ENCODE peak calls at places on chromosomes 12 and 14, in ten cellular contexts. One of them, this sample, is unnamed.

GRCh38 chr12:70367268-70368141 is 1.4 kb downstream of the KCNMB4 start:
- DNase-seq in PC-3: no peak
- DNase-seq in neural progenitor cell: peak; percentile 13
- DNase-seq in fibroblast of lung: peak; percentile 15
- DNase-seq in astrocyte: peak; percentile 5
- DNase-seq in GM12878: no peak
- DNase-seq in PC-9: no peak
- DNase-seq in SK-N-SH: peak; percentile 19
- DNase-seq in mammary epithelial cell: peak; percentile 19
- DNase-seq in K562: no peak
- DNase-seq in this sample: peak; percentile 60

GRCh38 chr14:49950275-49951250 is 57.7 kb downstream of the ARF6 start:
- DNase-seq in PC-3: peak; percentile 96
- DNase-seq in neural progenitor cell: no peak
- DNase-seq in SK-N-SH: no peak
- DNase-seq in GM12878: no peak
- DNase-seq in astrocyte: no peak
- DNase-seq in fibroblast of lung: no peak
- DNase-seq in mammary epithelial cell: peak; percentile 98
- DNase-seq in K562: no peak
- DNase-seq in PC-9: peak; percentile 93
- DNase-seq in this sample: peak; percentile 50

GRCh38 chr14:51546603-51547258 is 105.0 kb upstream of the FRMD6 start:
- DNase-seq in PC-9: no peak
- DNase-seq in PC-3: peak; percentile 33
- DNase-seq in K562: no peak
- DNase-seq in neural progenitor cell: no peak
- DNase-seq in SK-N-SH: no peak
- DNase-seq in astrocyte: no peak
- DNase-seq in mammary epithelial cell: no peak
- DNase-seq in GM12878: no peak
- DNase-seq in fibroblast of lung: no peak
- DNase-seq in this sample: no peak

GRCh38 chr14:65854215-65854614 is 441.7 kb downstream of the FUT8 start:
- DNase-seq in PC-9: no peak
- DNase-seq in mammary epithelial cell: no peak
- DNase-seq in K562: no peak
- DNase-seq in SK-N-SH: no peak
- DNase-seq in neural progenitor cell: no peak
- DNase-seq in astrocyte: no peak
- DNase-seq in GM12878: no peak
- DNase-seq in fibroblast of lung: no peak
- DNase-seq in PC-3: no peak
- DNase-seq in this sample: no peak

GRCh38 chr14:105021656-105022275 is 883 bp upstream of the CDCA4 start:
- DNase-seq in fibroblast of lung: peak; percentile 43
- DNase-seq in SK-N-SH: peak; percentile 62
- DNase-seq in GM12878: no peak
- DNase-seq in PC-9: peak; percentile 43
- DNase-seq in mammary epithelial cell: peak; percentile 51
- DNase-seq in astrocyte: no peak
- DNase-seq in PC-3: peak; percentile 21
- DNase-seq in K562: peak; percentile 73
- DNase-seq in neural progenitor cell: peak; percentile 76
- DNase-seq in this sample: peak; percentile 80

GRCh38 chr12:16350682-16351081 is 3.2 kb downstream of the MGST1 start:
- DNase-seq in GM12878: no peak
- DNase-seq in PC-3: peak; percentile 95
- DNase-seq in mammary epithelial cell: peak; percentile 98
- DNase-seq in K562: no peak
- DNase-seq in astrocyte: peak; percentile 97
- DNase-seq in fibroblast of lung: peak; percentile 97
- DNase-seq in PC-9: peak; percentile 97
- DNase-seq in SK-N-SH: no peak
- DNase-seq in neural progenitor cell: peak; percentile 59
- DNase-seq in this sample: no peak

GRCh38 chr14:36556811-36557433 is 25.5 kb downstream of the NKX2-8 start:
- DNase-seq in PC-9: no peak
- DNase-seq in GM12878: no peak
- DNase-seq in mammary epithelial cell: no peak
- DNase-seq in PC-3: peak; percentile 56
- DNase-seq in neural progenitor cell: peak; percentile 39
- DNase-seq in SK-N-SH: peak; percentile 39
- DNase-seq in fibroblast of lung: peak; percentile 18
- DNase-seq in astrocyte: no peak
- DNase-seq in K562: peak; percentile 34
- DNase-seq in this sample: peak; percentile 37

GRCh38 chr12:38771871-38772270 is 133.5 kb downstream of the CPNE8 start:
- DNase-seq in SK-N-SH: no peak
- DNase-seq in GM12878: peak; percentile 71
- DNase-seq in fibroblast of lung: no peak
- DNase-seq in PC-3: no peak
- DNase-seq in neural progenitor cell: no peak
- DNase-seq in astrocyte: no peak
- DNase-seq in PC-9: no peak
- DNase-seq in mammary epithelial cell: no peak
- DNase-seq in K562: no peak
- DNase-seq in this sample: no peak

GRCh38 chr14:22200977-22201605 is 387.9 kb downstream of the DAD1 start:
- DNase-seq in K562: peak; percentile 8
- DNase-seq in fibroblast of lung: peak; percentile 66
- DNase-seq in SK-N-SH: no peak
- DNase-seq in mammary epithelial cell: peak; percentile 62
- DNase-seq in PC-9: peak; percentile 47
- DNase-seq in GM12878: peak; percentile 3
- DNase-seq in astrocyte: peak; percentile 26
- DNase-seq in PC-3: peak; percentile 81
- DNase-seq in neural progenitor cell: peak; percentile 57
- DNase-seq in this sample: peak; percentile 19

GRCh38 chr14:76647699-76648298 is 113.5 kb upstream of the VASH1 start:
- DNase-seq in mammary epithelial cell: peak; percentile 44
- DNase-seq in neural progenitor cell: peak; percentile 82
- DNase-seq in fibroblast of lung: peak; percentile 64
- DNase-seq in GM12878: no peak
- DNase-seq in K562: peak; percentile 54
- DNase-seq in SK-N-SH: peak; percentile 62
- DNase-seq in PC-3: peak; percentile 71
- DNase-seq in astrocyte: peak; percentile 36
- DNase-seq in PC-9: peak; percentile 47
- DNase-seq in this sample: peak; percentile 83

GRCh38 chr14:88750945-88751344 is 41.8 kb downstream of the EML5 start:
- DNase-seq in fibroblast of lung: no peak
- DNase-seq in astrocyte: no peak
- DNase-seq in mammary epithelial cell: no peak
- DNase-seq in PC-3: no peak
- DNase-seq in K562: no peak
- DNase-seq in SK-N-SH: no peak
- DNase-seq in PC-9: no peak
- DNase-seq in neural progenitor cell: no peak
- DNase-seq in GM12878: no peak
- DNase-seq in this sample: no peak

GRCh38 chr12:11753826-11754225 is 104.4 kb downstream of the ETV6 start:
- DNase-seq in PC-9: no peak
- DNase-seq in astrocyte: no peak
- DNase-seq in PC-3: no peak
- DNase-seq in mammary epithelial cell: no peak
- DNase-seq in fibroblast of lung: no peak
- DNase-seq in neural progenitor cell: no peak
- DNase-seq in SK-N-SH: no peak
- DNase-seq in GM12878: no peak
- DNase-seq in K562: no peak
- DNase-seq in this sample: no peak

GRCh38 chr12:106445981-106446380 is 88.4 kb downstream of the POLR3B start:
- DNase-seq in PC-3: no peak
- DNase-seq in astrocyte: no peak
- DNase-seq in SK-N-SH: no peak
- DNase-seq in fibroblast of lung: no peak
- DNase-seq in mammary epithelial cell: no peak
- DNase-seq in GM12878: no peak
- DNase-seq in K562: no peak
- DNase-seq in neural progenitor cell: peak; percentile 58
- DNase-seq in PC-9: no peak
- DNase-seq in this sample: no peak

GRCh38 chr14:102805454-102805891 is 28.2 kb downstream of the TRAF3 start:
- DNase-seq in fibroblast of lung: no peak
- DNase-seq in PC-3: peak; percentile 21
- DNase-seq in PC-9: no peak
- DNase-seq in neural progenitor cell: no peak
- DNase-seq in K562: peak; percentile 49
- DNase-seq in mammary epithelial cell: peak; percentile 28
- DNase-seq in astrocyte: peak; percentile 76
- DNase-seq in SK-N-SH: no peak
- DNase-seq in GM12878: no peak
- DNase-seq in this sample: peak; percentile 87

GRCh38 chr14:75446447-75446846 is 18.6 kb downstream of the JDP2 start:
- DNase-seq in mammary epithelial cell: no peak
- DNase-seq in GM12878: no peak
- DNase-seq in astrocyte: no peak
- DNase-seq in PC-3: no peak
- DNase-seq in K562: no peak
- DNase-seq in fibroblast of lung: no peak
- DNase-seq in SK-N-SH: no peak
- DNase-seq in neural progenitor cell: no peak
- DNase-seq in PC-9: no peak
- DNase-seq in this sample: no peak
- H3K36me3 ChIP-seq in mammary epithelial cell: no peaks in the 10 kb centered on the region
- H3K36me3 ChIP-seq in GM12878: no peaks in the 10 kb centered on the region
- H3K36me3 ChIP-seq in astrocyte: peaks cover 3% of the 10 kb centered on the region
- H3K36me3 ChIP-seq in PC-3: no peaks in the 10 kb centered on the region
- H3K36me3 ChIP-seq in K562: no peaks in the 10 kb centered on the region
- H3K36me3 ChIP-seq in fibroblast of lung: peaks cover 3% of the 10 kb centered on the region
- H3K36me3 ChIP-seq in SK-N-SH: peaks cover 23% of the 10 kb centered on the region
- H3K36me3 ChIP-seq in neural progenitor cell: no peaks in the 10 kb centered on the region
- H3K36me3 ChIP-seq in PC-9: peaks cover 55% of the 10 kb centered on the region
- H3K36me3 ChIP-seq in this sample: peaks cover 4% of the 10 kb centered on the region

DNA sequence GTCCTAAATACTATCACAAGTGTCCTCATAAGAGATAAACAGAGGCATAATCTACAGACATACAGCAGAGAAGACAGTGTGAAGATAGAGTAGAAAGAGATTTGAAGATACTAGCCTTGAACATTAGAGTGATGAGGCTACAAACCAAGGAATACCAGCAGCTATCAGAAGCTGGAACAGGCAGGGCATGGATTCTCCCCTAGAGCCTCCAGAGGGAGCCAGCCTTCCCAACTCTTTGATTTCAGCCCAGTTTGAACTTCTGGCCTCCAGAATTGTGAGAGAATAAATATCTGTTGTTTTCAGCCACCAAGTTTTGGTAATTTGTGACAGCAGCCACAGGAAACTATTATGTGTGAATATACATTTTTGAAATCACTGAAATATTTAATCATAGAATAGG is 47.2 kb downstream of the CCDC91 start:
- DNase-seq in GM12878: no peak
- DNase-seq in PC-3: peak; percentile 40
- DNase-seq in neural progenitor cell: no peak
- DNase-seq in fibroblast of lung: no peak
- DNase-seq in mammary epithelial cell: no peak
- DNase-seq in PC-9: no peak
- DNase-seq in K562: peak; percentile 37
- DNase-seq in SK-N-SH: no peak
- DNase-seq in astrocyte: no peak
- DNase-seq in this sample: no peak
- TF ChIP-seq CTCF in GM12878: no peak
- TF ChIP-seq CTCF in PC-3: peak; percentile 75
- TF ChIP-seq CTCF in neural progenitor cell: peak; percentile 30
- TF ChIP-seq CTCF in fibroblast of lung: no peak
- TF ChIP-seq CTCF in mammary epithelial cell: peak; percentile 36
- TF ChIP-seq CTCF in PC-9: no peak
- TF ChIP-seq CTCF in K562: no peak
- TF ChIP-seq CTCF in SK-N-SH: no peak
- TF ChIP-seq CTCF in astrocyte: no peak
- TF ChIP-seq CTCF in this sample: peak; percentile 31

DNA sequence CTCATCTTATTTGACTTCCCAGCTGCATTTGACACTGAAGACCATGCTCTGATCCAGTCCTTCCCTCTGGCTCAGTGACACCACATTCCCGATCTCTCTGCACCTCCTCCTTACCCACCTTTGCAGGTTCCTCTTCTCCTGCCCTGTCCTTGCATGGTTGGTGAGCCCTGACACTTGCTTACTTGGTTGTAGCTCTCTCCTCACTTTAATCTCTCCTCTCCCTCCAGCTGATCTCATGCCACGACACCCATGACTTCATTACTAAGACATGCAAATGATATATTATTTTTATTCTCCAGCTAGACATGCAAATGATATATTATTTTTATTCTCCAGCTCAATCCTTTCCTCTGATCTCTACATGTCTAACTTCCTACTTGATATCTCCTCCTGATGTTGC is at the start of gene SERPINA9:
- DNase-seq in PC-3: no peak
- DNase-seq in astrocyte: no peak
- DNase-seq in neural progenitor cell: no peak
- DNase-seq in SK-N-SH: no peak
- DNase-seq in fibroblast of lung: no peak
- DNase-seq in mammary epithelial cell: no peak
- DNase-seq in GM12878: no peak
- DNase-seq in K562: no peak
- DNase-seq in PC-9: no peak
- DNase-seq in this sample: peak; percentile 81
- H3K79me2 ChIP-seq in PC-3: no peaks in the 10 kb centered on the region
- H3K79me2 ChIP-seq in astrocyte: no peaks in the 10 kb centered on the region
- H3K79me2 ChIP-seq in neural progenitor cell: no peaks in the 10 kb centered on the region
- H3K79me2 ChIP-seq in SK-N-SH: no peaks in the 10 kb centered on the region
- H3K79me2 ChIP-seq in fibroblast of lung: no peaks in the 10 kb centered on the region
- H3K79me2 ChIP-seq in mammary epithelial cell: no peaks in the 10 kb centered on the region
- H3K79me2 ChIP-seq in GM12878: no peaks in the 10 kb centered on the region
- H3K79me2 ChIP-seq in K562: no peaks in the 10 kb centered on the region
- H3K79me2 ChIP-seq in PC-9: no peaks in the 10 kb centered on the region
- H3K79me2 ChIP-seq in this sample: no peaks in the 10 kb centered on the region

GRCh38 chr14:96538097-96538496 is 35.9 kb downstream of the PAPOLA start:
- DNase-seq in PC-3: no peak
- DNase-seq in GM12878: no peak
- DNase-seq in K562: no peak
- DNase-seq in astrocyte: no peak
- DNase-seq in fibroblast of lung: no peak
- DNase-seq in SK-N-SH: no peak
- DNase-seq in PC-9: no peak
- DNase-seq in neural progenitor cell: no peak
- DNase-seq in mammary epithelial cell: no peak
- DNase-seq in this sample: no peak

GRCh38 chr14:96536807-96537206 is 34.6 kb downstream of the PAPOLA start:
- DNase-seq in PC-3: no peak
- DNase-seq in PC-9: no peak
- DNase-seq in mammary epithelial cell: no peak
- DNase-seq in neural progenitor cell: no peak
- DNase-seq in GM12878: no peak
- DNase-seq in astrocyte: no peak
- DNase-seq in SK-N-SH: no peak
- DNase-seq in K562: no peak
- DNase-seq in fibroblast of lung: no peak
- DNase-seq in this sample: no peak

DNA sequence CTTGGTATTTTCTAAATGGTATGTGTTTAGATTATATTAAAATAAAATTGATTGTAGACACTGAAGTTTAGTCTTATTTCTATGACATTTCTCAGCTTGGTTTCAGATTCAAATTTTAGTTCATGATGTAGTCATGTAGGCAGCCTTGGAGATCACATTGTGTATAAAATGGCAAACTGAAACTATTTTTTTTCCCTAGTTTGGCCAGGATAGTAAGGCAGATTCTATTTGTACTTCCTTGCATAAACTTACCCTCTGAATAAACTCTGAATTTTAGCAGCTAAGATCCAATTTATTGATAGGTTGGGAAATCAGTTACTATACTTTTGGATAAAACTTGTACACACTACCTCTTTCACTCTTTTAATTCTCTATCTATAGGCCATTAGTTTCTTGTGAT is 30.4 kb downstream of the PAPOLA start:
- DNase-seq in fibroblast of lung: no peak
- DNase-seq in SK-N-SH: no peak
- DNase-seq in astrocyte: no peak
- DNase-seq in GM12878: no peak
- DNase-seq in PC-9: no peak
- DNase-seq in K562: no peak
- DNase-seq in neural progenitor cell: no peak
- DNase-seq in PC-3: no peak
- DNase-seq in mammary epithelial cell: no peak
- DNase-seq in this sample: no peak
- H3K36me3 ChIP-seq in fibroblast of lung: peaks cover 3% of the 10 kb centered on the region
- H3K36me3 ChIP-seq in SK-N-SH: peaks cover 61% of the 10 kb centered on the region
- H3K36me3 ChIP-seq in astrocyte: peaks cover 12% of the 10 kb centered on the region
- H3K36me3 ChIP-seq in GM12878: peaks cover 1% of the 10 kb centered on the region
- H3K36me3 ChIP-seq in PC-9: peaks cover 3% of the 10 kb centered on the region
- H3K36me3 ChIP-seq in K562: peaks cover 65% of the 10 kb centered on the region
- H3K36me3 ChIP-seq in neural progenitor cell: peaks cover 32% of the 10 kb centered on the region
- H3K36me3 ChIP-seq in PC-3: peaks cover 53% of the 10 kb centered on the region
- H3K36me3 ChIP-seq in mammary epithelial cell: peaks cover 21% of the 10 kb centered on the region
- H3K36me3 ChIP-seq in this sample: peaks cover 45% of the 10 kb centered on the region